ENCODE peak calls at places on chromosomes 13 and 19, in four cellular contexts. Y is PC-3, I is GM23248, A is SK-N-SH. J is an unnamed sample. For H3K9me3, the result is how much of the 10 kb centered on the place peaks cover.

GRCh38 chr13:57632276-57633140 is 964 bp downstream of the PCDH17 start:
- DNase-seq in Y (no peak), I (no peak), A (peak), J (no peak)

GRCh38 chr13:78430166-78430791 is 173.1 kb downstream of the POU4F1 start:
- DNase-seq in A (no peak), Y (no peak), I (no peak), J (no peak)

GRCh38 chr13:105530468-105530867 is 1005.0 kb downstream of the EFNB2 start:
- DNase-seq in A (no peak), Y (no peak), I (no peak), J (no peak)

GRCh38 chr13:43544011-43544410 is 242.8 kb downstream of the ENOX1 start:
- DNase-seq in I (peak), A (no peak), Y (peak), J (no peak)

GRCh38 chr13:24183741-24184182 is 23.2 kb downstream of the SPATA13 start:
- DNase-seq in I (no peak), A (no peak), Y (no peak), J (no peak)

GRCh38 chr13:21971662-21972635 is 301.1 kb downstream of the FGF9 start:
- DNase-seq in I (peak), A (no peak), Y (no peak), J (no peak)

GRCh38 chr13:20191902-20192469 is 752 bp downstream of the GJB2 start:
- DNase-seq in A (no peak), Y (peak), I (peak), J (no peak)

GRCh38 chr19:8702350-8702749 is 3.8 kb upstream of the ACTL9 start:
- DNase-seq in I (no peak), A (no peak), Y (no peak), J (no peak)

GRCh38 chr13:112955271-112955937 is 13.6 kb upstream of the MCF2L start:
- DNase-seq in A (no peak), I (no peak), Y (no peak), J (no peak)

GRCh38 chr19:55487884-55488687 is at the start of gene SSC5D:
- DNase-seq in A (peak), Y (no peak), I (peak), J (no peak)

GRCh38 chr13:51524312-51524711 is 60.0 kb upstream of the WDFY2 start:
- DNase-seq in I (peak), A (no peak), Y (peak), J (no peak)

GRCh38 chr13:36030670-36031331 is 100.4 kb downstream of the DCLK1 start:
- DNase-seq in Y (peak), I (peak), A (peak), J (no peak)

GRCh38 chr13:98570929-98571372 is 6.0 kb downstream of the STK24 start:
- DNase-seq in Y (peak), A (no peak), I (no peak), J (peak)

GRCh38 chr19:21878646-21879045 is 42.7 kb upstream of the ZNF43 start:
- DNase-seq in Y (no peak), I (no peak), A (no peak), J (no peak)

GRCh38 chr13:45296259-45296658 is 44.7 kb downstream of the TPT1 start:
- DNase-seq in I (no peak), Y (no peak), A (no peak), J (no peak)

GRCh38 chr19:4456843-4457653 is 546 bp downstream of the UBXN6 start:
- DNase-seq in A (peak), I (peak), Y (no peak), J (peak)

GRCh38 chr19:10566658-10567410 is 1.0 kb upstream of the KRI1 start:
- DNase-seq in Y (no peak), A (no peak), I (peak), J (peak)

GRCh38 chr19:7004313-7004931 is 16.8 kb downstream of the MBD3L2B start:
- DNase-seq in A (no peak), Y (peak), I (peak), J (no peak)

GRCh38 chr19:19643158-19644053 is at the start of gene GMIP:
- DNase-seq in Y (peak), A (peak), I (peak), J (peak)

GRCh38 chr19:45291834-45292233 is 30.8 kb downstream of the CKM start:
- DNase-seq in I (no peak), A (no peak), Y (no peak), J (no peak)

GRCh38 chr13:44507639-44508038 is 68.5 kb downstream of the TSC22D1 start:
- DNase-seq in A (no peak), I (no peak), Y (no peak), J (no peak)

GRCh38 chr19:577439-578392 is 5.3 kb downstream of the BSG start:
- DNase-seq in Y (no peak), I (no peak), A (no peak), J (no peak)

DNA sequence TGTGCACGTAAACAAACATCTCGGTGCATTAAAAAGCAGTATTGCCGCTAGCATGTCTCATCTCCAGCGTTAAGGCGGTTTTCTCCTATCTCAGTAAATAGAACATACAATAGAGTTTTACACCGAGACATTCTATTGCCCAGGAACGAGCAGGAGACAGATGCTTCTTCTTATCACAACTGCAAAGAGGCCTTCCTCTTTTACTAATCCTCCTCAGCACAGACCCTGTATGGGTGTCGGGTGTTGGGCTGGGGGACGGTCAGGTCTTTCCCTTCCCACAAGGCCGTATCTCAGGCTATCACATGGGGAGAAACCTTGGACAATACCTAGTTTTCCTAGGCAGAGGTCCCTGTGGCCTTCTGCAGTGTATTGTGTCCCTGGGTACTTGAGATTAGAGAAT is 21.2 kb downstream of the ZNF233 start:
- DNase-seq in Y (no peak), I (no peak), A (no peak), J (no peak)
- H3K9me3 ChIP-seq in Y (under half), I (under half), A (under half), J (under half)

GRCh38 chr13:46593403-46593802 is 40.4 kb downstream of the LRCH1 start:
- DNase-seq in Y (no peak), A (no peak), I (no peak), J (peak)
- H3K4me3 ChIP-seq in Y (no peak), A (no peak), I (no peak), J (peak)

GRCh38 chr19:17739121-17739875 is 12.0 kb upstream of the FCHO1 start:
- DNase-seq in A (peak), I (no peak), Y (no peak), J (peak)
- TF ChIP-seq EZH2phosphoT487 in A (no peak), I (no peak), Y (no peak), J (no peak)

GRCh38 chr19:16015805-16016173 is 60.5 kb upstream of the TPM4 start:
- DNase-seq in A (peak), Y (no peak), I (no peak), J (no peak)
- H3K9me3 ChIP-seq in A (under half), Y (under half), I (under half), J (under half)

GRCh38 chr19:2488942-2489731 is 13.2 kb downstream of the GADD45B start:
- DNase-seq in I (peak), A (peak), Y (peak), J (peak)
- H3K4me3 ChIP-seq in I (peak), A (peak), Y (no peak), J (peak)